ENCODE peak calls at places on chromosomes 3 and 15, in ten cellular contexts. U is lower leg skin, X is B cell, F is T47D, D is NCI-H460, R is HTR-8/SVneo, T is OCI-LY7, V is testis, N is activated T-cell treated with anti-CD3 and anti-CD28 coated beads for 1 hour, C is kidney tubule cell. J is an unnamed sample.

GRCh38 chr15:45855907-45856579 is 221.2 kb downstream of the SQOR start:
- DNase-seq in V (no peak), C (peak; percentile 96), U (no peak), T (no peak), D (no peak), X (no peak), F (peak; percentile 10), N (no peak), R (no peak), J (no peak)

GRCh38 chr15:68424754-68425390 is 7.1 kb downstream of the ITGA11 start:
- DNase-seq in X (peak; percentile 23), C (no peak), N (no peak), F (no peak), R (no peak), D (no peak), V (no peak), U (peak; percentile 23), T (no peak), J (no peak)

GRCh38 chr3:194592798-194593752 is 40.1 kb downstream of the TMEM44 start:
- DNase-seq in T (peak; percentile 20), V (no peak), C (peak; percentile 99), X (no peak), N (no peak), R (peak; percentile 96), U (no peak), D (peak; percentile 43), F (peak; percentile 96), J (no peak)

GRCh38 chr3:108001457-108001856 is 89.4 kb downstream of the CD47 start:
- DNase-seq in N (no peak), V (no peak), C (peak; percentile 79), T (no peak), D (no peak), X (no peak), U (no peak), R (no peak), F (no peak), J (no peak)

GRCh38 chr3:176714034-176714433 is 483.2 kb downstream of the TBL1XR1 start:
- DNase-seq in D (no peak), V (no peak), T (no peak), X (no peak), C (peak; percentile 6), F (no peak), N (no peak), U (no peak), R (no peak), J (no peak)

GRCh38 chr15:34759347-34759746 is 4.5 kb upstream of the GJD2 start:
- DNase-seq in D (no peak), N (no peak), X (no peak), V (no peak), R (no peak), U (no peak), F (no peak), T (no peak), C (no peak), J (peak; percentile 55)

GRCh38 chr3:133943639-133944131 is 48.0 kb upstream of the RAB6B start:
- DNase-seq in D (no peak), C (peak; percentile 91), V (peak; percentile 37), U (peak; percentile 83), N (no peak), F (no peak), R (peak; percentile 55), T (no peak), X (peak; percentile 7), J (no peak)

GRCh38 chr3:69384379-69384778 is 1.5 kb downstream of the FRMD4B start:
- DNase-seq in T (no peak), F (no peak), V (no peak), C (no peak), N (no peak), U (no peak), X (no peak), R (no peak), D (no peak), J (no peak)

GRCh38 chr3:117444175-117444574 is 734.6 kb downstream of the TUSC7 start:
- DNase-seq in X (no peak), C (no peak), N (no peak), T (no peak), U (no peak), D (no peak), F (no peak), V (no peak), R (no peak), J (peak; percentile 1)

GRCh38 chr3:11545186-11545851 is 98.4 kb downstream of the VGLL4 start:
- DNase-seq in U (no peak), C (no peak), V (no peak), X (no peak), F (no peak), N (no peak), R (no peak), D (no peak), T (no peak), J (no peak)

GRCh38 chr3:10533731-10534011 is 28.3 kb upstream of the ATP2B2 start:
- DNase-seq in U (peak; percentile 53), R (no peak), N (no peak), F (no peak), D (no peak), T (no peak), C (no peak), X (no peak), V (no peak), J (no peak)

GRCh38 chr15:89426500-89426899 is 69.9 kb downstream of the RHCG start:
- DNase-seq in X (no peak), N (no peak), T (no peak), R (no peak), D (no peak), U (no peak), C (no peak), V (no peak), F (no peak), J (no peak)

GRCh38 chr3:172625404-172625803 is 85.5 kb downstream of the NCEH1 start:
- DNase-seq in X (no peak), N (no peak), V (no peak), R (no peak), C (peak; percentile 35), D (no peak), T (no peak), U (no peak), F (no peak), J (no peak)

GRCh38 chr15:75452968-75453702 is 1.6 kb upstream of the SIN3A start:
- DNase-seq in R (no peak), U (peak; percentile 91), N (peak; percentile 31), D (no peak), X (peak; percentile 45), C (peak; percentile 64), V (peak; percentile 32), T (peak; percentile 78), F (no peak), J (peak; percentile 22)

GRCh38 chr15:93210995-93211394 is 122.0 kb upstream of the RGMA start:
- DNase-seq in U (no peak), T (no peak), X (no peak), N (no peak), F (no peak), V (no peak), C (peak; percentile 33), R (no peak), D (peak; percentile 3), J (no peak)

GRCh38 chr15:69557340-69558137 is 104.9 kb downstream of the RPLP1 start:
- DNase-seq in N (no peak), R (peak; percentile 90), U (no peak), F (no peak), T (no peak), X (no peak), D (peak; percentile 96), C (peak; percentile 98), V (no peak), J (peak; percentile 29)

GRCh38 chr3:19702416-19703078 is 231.5 kb downstream of the EFHB start:
- DNase-seq in X (no peak), N (no peak), U (no peak), R (no peak), D (no peak), F (no peak), T (no peak), C (no peak), V (peak; percentile 49), J (no peak)

GRCh38 chr15:69854521-69855171 is 243.1 kb downstream of the TLE3 start:
- DNase-seq in T (no peak), N (no peak), D (no peak), V (no peak), F (no peak), R (peak; percentile 49), U (no peak), C (peak; percentile 97), X (no peak), J (no peak)

GRCh38 chr3:43288366-43288765 is 2.0 kb downstream of the SNRK start:
- DNase-seq in R (no peak), C (peak; percentile 50), D (no peak), V (no peak), T (peak; percentile 51), X (no peak), N (no peak), U (no peak), F (peak; percentile 35), J (no peak)

GRCh38 chr3:154852515-154852914 is 227.6 kb upstream of the MME start:
- DNase-seq in F (no peak), X (no peak), N (no peak), R (no peak), C (peak; percentile 9), D (no peak), T (no peak), U (no peak), V (no peak), J (no peak)

GRCh38 chr15:85430406-85431204 is 50.2 kb downstream of the AKAP13 start:
- DNase-seq in U (no peak), V (no peak), D (no peak), N (no peak), C (no peak), X (no peak), R (no peak), T (no peak), F (no peak), J (no peak)

GRCh38 chr3:128554100-128554464 is 61.1 kb upstream of the GATA2 start:
- DNase-seq in X (no peak), F (no peak), V (no peak), R (no peak), C (peak; percentile 88), D (no peak), N (no peak), U (peak; percentile 74), T (no peak), J (no peak)

GRCh38 chr3:119257654-119258410 is 17.2 kb upstream of the B4GALT4 start:
- DNase-seq in C (no peak), R (no peak), U (no peak), X (no peak), V (no peak), N (no peak), F (no peak), D (no peak), T (peak; percentile 7), J (no peak)

GRCh38 chr15:101225658-101226057 is 26.2 kb downstream of the CHSY1 start:
- DNase-seq in X (no peak), V (no peak), U (no peak), N (no peak), F (no peak), T (no peak), R (no peak), C (no peak), D (no peak), J (no peak)

GRCh38 chr3:127684871-127685707 is 12.3 kb downstream of the ABTB1 start:
- DNase-seq in F (no peak), D (no peak), R (no peak), X (no peak), C (no peak), U (peak; percentile 82), N (no peak), T (no peak), V (no peak), J (no peak)

GRCh38 chr3:169060037-169060436 is 603.5 kb downstream of the MECOM start:
- DNase-seq in U (no peak), T (no peak), C (no peak), D (no peak), V (no peak), X (no peak), R (no peak), N (no peak), F (no peak), J (no peak)

GRCh38 chr3:196180346-196180745 is 30.9 kb downstream of the ZDHHC19 start:
- DNase-seq in C (no peak), D (no peak), X (no peak), T (no peak), R (no peak), F (no peak), N (no peak), U (no peak), V (no peak), J (no peak)